ENCODE peak calls at places on chromosomes 4 and X, in four cellular contexts. R, K, P and I are unnamed samples.

GRCh38 chr4:185797596-185797995 is 14.4 kb downstream of the SORBS2 start:
- DNase-seq in R (no peak), K (no peak), P (no peak), I (no peak)

GRCh38 chrX:15579778-15580747 is 20.7 kb downstream of the ACE2 start:
- DNase-seq in R (no peak), K (no peak), P (no peak), I (peak; percentile 50)

GRCh38 chr4:15541941-15542340 is 72.3 kb downstream of the CC2D2A start:
- DNase-seq in R (no peak), K (no peak), P (no peak), I (no peak)

GRCh38 chrX:56782791-56783449 is 53.9 kb downstream of the NBDY start:
- DNase-seq in R (peak; percentile 50), K (no peak), P (no peak), I (no peak)

GRCh38 chr4:106367072-106367471 is 1.5 kb downstream of the GIMD1 start:
- DNase-seq in R (no peak), K (no peak), P (no peak), I (no peak)

GRCh38 chrX:30874851-30875250 is 14.2 kb downstream of the TAB3 start:
- DNase-seq in R (no peak), K (no peak), P (no peak), I (no peak)

GRCh38 chr4:47530801-47531200 is 45.7 kb downstream of the ATP10D start:
- DNase-seq in R (no peak), K (no peak), P (no peak), I (no peak)

GRCh38 chr4:19030048-19030447 is 1008.5 kb upstream of the LCORL start:
- DNase-seq in R (no peak), K (no peak), P (no peak), I (no peak)

GRCh38 chrX:46941341-46941740 is 29.1 kb downstream of the JADE3 start:
- DNase-seq in R (no peak), K (no peak), P (no peak), I (no peak)

GRCh38 chrX:24396236-24396929 is 35.9 kb downstream of the SUPT20HL1 start:
- DNase-seq in R (no peak), K (no peak), P (no peak), I (no peak)

GRCh38 chr4:78120144-78120880 is 63.2 kb downstream of the FRAS1 start:
- DNase-seq in R (no peak), K (no peak), P (no peak), I (no peak)

GRCh38 chr4:112517067-112517588 is 1.1 kb upstream of the NEUROG2 start:
- DNase-seq in R (no peak), K (no peak), P (peak; percentile 81), I (no peak)

GRCh38 chr4:150224896-150225591 is 146.8 kb downstream of the DCLK2 start:
- DNase-seq in R (no peak), K (no peak), P (no peak), I (no peak)